ENCODE peak calls at places on chromosomes 16 and 17, in six cellular contexts. H is A549, M is upper lobe of right lung, W is trophoblast cell, I is BJ, F is GM12865. C is an unnamed sample.

GRCh38 chr17:31385428-31386285 is 5.8 kb upstream of the RAB11FIP4 start:
- DNase-seq in I (no peak), F (no peak), M (no peak), H (no peak), W (no peak), C (peak; percentile 31)

GRCh38 chr17:49498037-49498615 is 3.0 kb downstream of the NGFR start:
- DNase-seq in H (peak; percentile 51), M (no peak), I (no peak), F (no peak), W (no peak), C (no peak)

GRCh38 chr17:27463235-27463677 is 7.0 kb downstream of the KSR1 start:
- DNase-seq in I (no peak), H (no peak), M (no peak), W (peak; percentile 43), F (peak; percentile 74), C (no peak)

GRCh38 chr17:4766199-4766598 is 5.5 kb upstream of the TM4SF5 start:
- DNase-seq in M (no peak), I (no peak), W (no peak), F (no peak), H (no peak), C (no peak)

GRCh38 chr17:64003526-64004121 is 5.5 kb downstream of the PRR29 start:
- DNase-seq in M (no peak), H (no peak), I (no peak), W (no peak), F (no peak), C (no peak)

GRCh38 chr16:64475627-64476351 is 646.1 kb downstream of the CDH11 start:
- DNase-seq in H (no peak), I (no peak), W (no peak), M (no peak), F (no peak), C (peak; percentile 78)

GRCh38 chr16:11273721-11274324 is 394 bp upstream of the PRM3 start:
- DNase-seq in M (no peak), W (no peak), F (no peak), H (peak; percentile 16), I (no peak), C (no peak)

GRCh38 chr16:3501783-3502400 is 1.1 kb downstream of the CLUAP1 start:
- DNase-seq in W (no peak), M (peak; percentile 8), I (no peak), H (no peak), F (no peak), C (no peak)

GRCh38 chr17:28950017-28950751 is 1.1 kb downstream of the PHF12 start:
- DNase-seq in I (no peak), W (no peak), F (peak; percentile 66), H (peak; percentile 64), M (peak; percentile 81), C (peak; percentile 43)

GRCh38 chr17:40530988-40531971 is 29.9 kb upstream of the TNS4 start:
- DNase-seq in W (peak; percentile 84), F (peak; percentile 71), M (peak; percentile 57), I (no peak), H (no peak), C (no peak)

GRCh38 chr16:62450291-62450690 is 414.1 kb upstream of the CDH8 start:
- DNase-seq in F (no peak), I (no peak), M (no peak), W (no peak), H (no peak), C (no peak)

GRCh38 chr16:52676951-52677350 is 130.0 kb upstream of the TOX3 start:
- DNase-seq in I (no peak), F (no peak), M (no peak), H (no peak), W (no peak), C (no peak)

GRCh38 chr16:52680993-52681392 is 134.1 kb upstream of the TOX3 start:
- DNase-seq in I (no peak), M (no peak), H (no peak), F (no peak), W (no peak), C (no peak)

GRCh38 chr16:52671560-52671959 is 124.6 kb upstream of the TOX3 start:
- DNase-seq in W (no peak), H (no peak), F (no peak), M (no peak), I (no peak), C (no peak)

DNA sequence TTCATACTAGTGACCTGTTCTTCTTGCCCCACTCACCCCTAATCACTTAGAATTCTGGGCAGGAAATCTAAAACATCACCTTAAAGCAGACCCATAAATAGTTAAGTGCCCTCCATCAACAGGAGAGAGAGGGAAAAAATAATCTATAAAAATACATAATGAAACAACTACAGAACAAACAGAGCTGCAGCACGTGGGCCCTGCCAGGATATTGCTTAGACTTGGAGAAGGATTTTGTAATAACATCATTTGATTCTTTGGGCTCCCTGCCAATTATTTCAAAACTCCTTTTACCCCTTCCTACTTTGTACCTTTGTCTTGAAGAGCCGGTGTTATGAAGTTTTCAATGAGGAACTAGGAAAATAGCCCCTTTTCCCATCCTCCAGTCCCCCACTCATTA is 130.5 kb upstream of the TOX3 start:
- DNase-seq in H (no peak), W (no peak), M (no peak), F (no peak), I (no peak), C (no peak)
- H3K4me3 ChIP-seq in H (no peak overlapping the region), W (no peak overlapping the region), M (no peak overlapping the region), F (no peak overlapping the region), I (no peak overlapping the region), C (no peak overlapping the region)

DNA sequence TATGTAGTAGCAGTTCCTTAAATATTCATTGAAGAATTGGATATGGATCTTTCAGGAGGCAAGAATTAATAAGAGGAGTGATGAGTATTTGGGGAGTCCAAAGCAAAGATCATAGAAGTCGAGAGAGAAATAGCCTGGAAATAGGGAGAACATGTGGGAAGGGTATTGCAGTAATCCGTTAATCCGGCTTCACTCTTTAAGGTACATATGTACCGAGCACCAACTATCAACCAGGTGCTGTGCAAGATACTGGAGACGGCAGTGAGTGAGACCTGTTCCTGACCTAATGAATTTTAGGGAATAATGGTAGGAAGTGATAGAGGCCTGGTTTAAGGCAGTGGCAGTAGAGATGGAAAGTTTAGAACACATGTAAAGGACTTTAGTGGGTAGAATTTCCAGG is 1.1 kb downstream of the ELP5 start:
- DNase-seq in H (no peak), M (no peak), I (no peak), W (no peak), F (no peak), C (no peak)
- H3K4me3 ChIP-seq in H (peak overlapping the region; percentile 99), M (peak overlapping the region; percentile 91), I (peak overlapping the region; percentile 78), W (no peak overlapping the region), F (peak overlapping the region; percentile 83), C (peak overlapping the region; percentile 82)

DNA sequence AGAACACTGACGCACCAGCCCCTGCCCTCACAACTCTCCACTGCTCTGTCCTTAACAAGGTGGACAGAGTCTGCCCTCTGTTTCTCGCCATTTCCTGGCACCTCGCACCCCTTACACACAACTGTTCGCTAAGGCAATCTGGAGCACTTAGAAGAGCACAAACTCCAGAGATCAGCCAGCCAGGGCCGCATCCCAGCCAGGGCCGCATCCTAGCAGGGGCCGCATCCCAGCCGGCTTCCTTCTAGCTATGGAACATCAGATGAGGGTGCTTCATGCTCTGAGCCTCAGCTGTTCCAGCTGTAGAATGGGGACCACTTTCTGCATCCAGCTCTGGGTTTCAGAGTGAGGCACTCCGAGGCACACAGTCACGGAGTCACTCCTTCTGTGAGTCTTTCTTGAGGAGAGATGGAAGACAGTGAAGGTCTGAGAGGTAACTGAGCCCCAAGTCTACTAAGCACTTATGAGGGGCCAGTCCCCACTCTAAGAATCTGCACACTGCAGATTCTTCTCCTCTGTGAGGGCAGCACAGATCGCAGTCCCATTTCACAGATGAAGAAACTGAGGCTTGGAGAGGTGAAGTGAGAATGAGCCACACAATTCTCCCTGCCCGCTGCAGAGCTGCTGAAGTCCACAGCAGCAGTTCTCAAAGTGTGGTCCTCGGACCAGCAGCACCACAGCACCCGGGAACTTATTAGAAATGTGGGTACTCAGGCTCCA is 20.9 kb downstream of the COTL1 start:
- DNase-seq in F (no peak), H (no peak), I (no peak), M (no peak), W (no peak), C (no peak)
- H3K4me3 ChIP-seq in F (no peak overlapping the region), H (no peak overlapping the region), I (no peak overlapping the region), M (no peak overlapping the region), W (no peak overlapping the region), C (no peak overlapping the region)

GRCh38 chr17:77697480-77698400 is 260.8 kb upstream of the TNRC6C start:
- DNase-seq in H (no peak), F (no peak), W (no peak), M (no peak), I (no peak), C (no peak)
- H3K4me3 ChIP-seq in H (no peak overlapping the region), F (no peak overlapping the region), W (peak overlapping the region; percentile 25), M (no peak overlapping the region), I (no peak overlapping the region), C (no peak overlapping the region)

DNA sequence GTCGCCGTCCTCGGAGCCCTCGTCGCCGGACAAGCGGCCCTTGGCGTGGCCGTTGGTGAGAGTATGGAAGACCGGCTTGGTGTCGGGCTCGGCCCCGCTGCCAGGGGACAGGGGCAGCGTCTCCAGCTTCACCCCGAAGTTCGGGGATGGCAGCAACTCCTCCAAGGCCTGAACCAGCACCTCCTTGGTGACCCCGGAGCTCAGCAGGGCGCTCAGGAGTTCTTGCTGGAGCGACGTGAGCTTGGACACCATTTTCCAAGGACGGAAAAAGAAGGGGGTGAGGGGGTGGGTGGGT is 279 bp downstream of the HNF1B start:
- DNase-seq in M (no peak), I (no peak), F (no peak), H (peak; percentile 73), W (no peak), C (no peak)
- H3K4me3 ChIP-seq in M (peak overlapping the region; percentile 53), I (no peak overlapping the region), F (peak overlapping the region; percentile 54), H (peak overlapping the region; percentile 67), W (no peak overlapping the region), C (no peak overlapping the region)

GRCh38 chr17:45313419-45313771 is 3.4 kb downstream of the MAP3K14 start:
- DNase-seq in H (no peak), F (peak; percentile 72), M (no peak), I (no peak), W (no peak), C (no peak)

GRCh38 chr17:45316271-45317112 is at the start of gene MAP3K14:
- DNase-seq in H (peak; percentile 71), I (no peak), F (peak; percentile 84), W (peak; percentile 40), M (peak; percentile 92), C (peak; percentile 66)

GRCh38 chr17:45315583-45316270 is 1.1 kb downstream of the MAP3K14 start:
- DNase-seq in I (no peak), W (no peak), F (no peak), H (no peak), M (no peak), C (no peak)

GRCh38 chr17:45313927-45314760 is 2.7 kb downstream of the MAP3K14 start:
- DNase-seq in I (no peak), F (peak; percentile 46), M (no peak), H (no peak), W (no peak), C (no peak)

DNA sequence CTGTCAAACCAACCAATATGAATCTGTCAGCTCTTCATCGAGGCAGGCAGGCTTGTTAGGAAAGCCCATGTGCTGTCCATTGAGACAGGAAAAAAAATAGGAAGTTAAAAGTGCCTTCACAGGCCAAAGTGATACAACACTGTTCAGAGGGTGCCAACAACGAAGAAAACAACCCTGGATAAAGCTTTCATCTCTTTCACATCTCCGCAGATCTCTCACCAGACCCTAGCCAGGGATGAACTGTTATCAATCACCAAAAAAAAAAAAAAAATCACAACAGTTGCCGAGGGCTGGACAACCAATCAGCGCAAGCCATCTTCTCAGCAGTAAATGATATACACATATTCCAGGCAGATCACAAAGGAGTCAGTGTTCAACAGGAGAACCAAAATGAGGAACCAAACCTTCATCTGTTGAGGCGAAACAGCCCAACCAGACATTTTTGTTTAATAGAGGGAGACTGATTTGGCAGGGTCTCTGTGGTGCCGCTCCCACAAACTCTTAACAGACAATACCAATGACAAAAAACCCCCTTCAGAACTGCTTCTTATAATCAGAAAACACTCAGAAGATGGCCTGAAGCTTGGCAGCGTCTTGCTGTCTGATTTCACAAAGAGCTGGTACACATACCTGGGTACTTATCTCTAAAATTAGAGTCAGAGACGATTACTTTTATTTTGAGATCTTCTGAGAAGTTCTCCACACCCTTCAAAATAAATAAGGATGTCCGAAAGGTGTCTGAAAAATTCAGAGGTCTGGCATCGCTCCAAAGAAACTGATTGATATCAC is 1.9 kb downstream of the MAP3K14 start:
- DNase-seq in I (no peak), H (peak; percentile 52), W (no peak), M (no peak), F (peak; percentile 75), C (no peak)
- H3K4me3 ChIP-seq in I (peak overlapping the region; percentile 92), H (peak overlapping the region; percentile 69), W (no peak overlapping the region), M (peak overlapping the region; percentile 91), F (peak overlapping the region; percentile 66), C (peak overlapping the region; percentile 91)